ENCODE peak calls at places on chromosomes 16 and 17, in nine cellular contexts. V is CD4-positive, alpha-beta T cell; C is activated CD8-positive, alpha-beta T cell treated with anti-CD3 and anti-CD28 coated beads for 36 hours; I is HCT116; Z is body of pancreas; O is DND-41; U is heart right ventricle; E is omental fat pad; R is right lobe of liver. N is an unnamed sample.

GRCh38 chr17:8941980-8942617 is 23.4 kb downstream of the PIK3R5 start:
- ATAC-seq in U (no peak), E (no peak), R (peak), Z (no peak), O (peak), V (peak), I (no peak), C (peak), N (no peak)

GRCh38 chr17:61635913-61636432 is 45.0 kb upstream of the NACA2 start:
- ATAC-seq in R (peak), E (no peak), Z (no peak), O (peak), U (no peak), C (no peak), I (peak), V (no peak), N (no peak)

GRCh38 chr17:75237100-75238014 is 24.0 kb downstream of the GGA3 start:
- ATAC-seq in Z (no peak), O (no peak), R (no peak), C (no peak), U (peak), I (no peak), E (no peak), V (no peak), N (no peak)

GRCh38 chr16:67364610-67365256 is 28.6 kb downstream of the TPPP3 start:
- ATAC-seq in I (no peak), E (no peak), R (no peak), O (no peak), V (no peak), C (no peak), U (no peak), Z (no peak), N (no peak)

GRCh38 chr17:14119546-14119945 is 50.2 kb downstream of the COX10 start:
- ATAC-seq in R (no peak), U (no peak), O (no peak), E (no peak), C (peak), I (no peak), V (peak), Z (no peak), N (no peak)

GRCh38 chr17:37092041-37092440 is 143.3 kb downstream of the AATF start:
- ATAC-seq in E (no peak), C (no peak), V (no peak), R (no peak), Z (no peak), O (no peak), I (peak), U (no peak), N (no peak)

GRCh38 chr17:4436381-4436780 is 2.6 kb downstream of the SPNS3 start:
- ATAC-seq in V (no peak), U (no peak), E (no peak), R (no peak), I (no peak), O (peak), Z (no peak), C (no peak), N (no peak)

GRCh38 chr17:15490634-15491261 is 23.3 kb upstream of the CDRT4 start:
- ATAC-seq in Z (peak), O (no peak), V (no peak), R (peak), I (peak), U (peak), E (peak), C (peak), N (peak)

GRCh38 chr17:7967751-7968150 is 34.7 kb upstream of the GUCY2D start:
- ATAC-seq in Z (no peak), E (no peak), C (no peak), O (no peak), U (no peak), I (no peak), V (no peak), R (no peak), N (no peak)

GRCh38 chr17:82520041-82520910 is 744 bp downstream of the FOXK2 start:
- ATAC-seq in I (peak), E (peak), C (peak), U (no peak), O (peak), R (no peak), Z (no peak), V (peak), N (no peak)

GRCh38 chr16:86925067-86925791 is 346.9 kb downstream of the FOXL1 start:
- ATAC-seq in V (no peak), Z (no peak), U (no peak), R (no peak), I (no peak), O (no peak), C (no peak), E (no peak), N (no peak)

GRCh38 chr17:12567077-12568053 is 98.3 kb upstream of the MYOCD start:
- ATAC-seq in V (no peak), O (no peak), C (no peak), Z (no peak), U (no peak), E (no peak), R (no peak), I (no peak), N (no peak)

GRCh38 chr16:14502932-14503741 is 126.9 kb downstream of the PARN start:
- ATAC-seq in O (no peak), C (peak), I (no peak), U (no peak), R (no peak), Z (no peak), V (no peak), E (no peak), N (no peak)

GRCh38 chr16:13305019-13305755 is 403.8 kb downstream of the SHISA9 start:
- ATAC-seq in I (no peak), C (no peak), Z (no peak), V (no peak), O (no peak), E (no peak), R (no peak), U (no peak), N (no peak)

GRCh38 chr16:74160759-74161158 is 135.9 kb upstream of the PSMD7 start:
- ATAC-seq in V (no peak), O (no peak), U (no peak), E (no peak), R (no peak), Z (no peak), C (no peak), I (no peak), N (no peak)

GRCh38 chr16:88713568-88714419 is 7.5 kb downstream of the CTU2 start:
- ATAC-seq in O (peak), R (peak), Z (no peak), E (peak), U (no peak), V (no peak), I (peak), C (no peak), N (no peak)

GRCh38 chr17:79937981-79938695 is 97.5 kb downstream of the TBC1D16 start:
- ATAC-seq in E (no peak), V (no peak), Z (peak), O (no peak), I (no peak), U (no peak), R (no peak), C (no peak), N (no peak)

GRCh38 chr16:19338335-19338734 is 52.8 kb downstream of the CLEC19A start:
- ATAC-seq in E (no peak), R (no peak), C (no peak), I (peak), V (no peak), U (no peak), Z (no peak), O (no peak), N (no peak)

GRCh38 chr16:87178977-87179376 is 138.2 kb downstream of the C16orf95 start:
- ATAC-seq in Z (peak), U (peak), O (no peak), E (no peak), I (no peak), R (peak), V (no peak), C (no peak), N (peak)

GRCh38 chr17:78019367-78019975 is 61.0 kb downstream of the TNRC6C start:
- ATAC-seq in C (no peak), U (no peak), Z (no peak), V (no peak), R (peak), E (no peak), I (peak), O (no peak), N (no peak)

GRCh38 chr17:42167807-42168206 is 13.0 kb upstream of the RAB5C start:
- ATAC-seq in V (no peak), O (no peak), C (no peak), U (no peak), Z (no peak), R (no peak), I (no peak), E (no peak), N (no peak)

GRCh38 chr17:39011907-39012468 is 44.8 kb upstream of the FBXO47 start:
- ATAC-seq in V (no peak), R (peak), C (no peak), E (no peak), Z (peak), I (no peak), O (no peak), U (no peak), N (no peak)

GRCh38 chr16:51139568-51139967 is 11.5 kb downstream of the SALL1 start:
- ATAC-seq in I (no peak), O (no peak), V (no peak), U (no peak), E (no peak), C (no peak), R (no peak), Z (no peak), N (no peak)

GRCh38 chr16:31875112-31875803 is 1.7 kb downstream of the ZNF267 start:
- ATAC-seq in E (no peak), I (no peak), U (no peak), Z (no peak), V (no peak), C (no peak), O (no peak), R (no peak), N (no peak)

GRCh38 chr16:1146409-1146808 is 6.5 kb upstream of the CACNA1H start:
- ATAC-seq in E (no peak), R (no peak), O (peak), I (no peak), C (no peak), V (peak), U (no peak), Z (no peak), N (no peak)

GRCh38 chr17:56834380-56835258 is 668 bp downstream of the DGKE start:
- ATAC-seq in I (no peak), R (peak), O (no peak), U (peak), Z (peak), E (peak), V (peak), C (peak), N (peak)

GRCh38 chr17:47615766-47616424 is 33.8 kb upstream of the KPNB1 start:
- ATAC-seq in E (no peak), Z (peak), U (peak), O (peak), V (peak), I (peak), C (no peak), R (peak), N (peak)

GRCh38 chr17:28346746-28347246 is 10.5 kb downstream of the POLDIP2 start:
- ATAC-seq in C (no peak), I (peak), Z (peak), U (peak), E (no peak), V (no peak), O (no peak), R (peak), N (no peak)

GRCh38 chr17:79340771-79341528 is 266.3 kb downstream of the ENGASE start:
- ATAC-seq in O (no peak), E (no peak), I (no peak), U (no peak), Z (no peak), C (no peak), R (no peak), V (no peak), N (no peak)

GRCh38 chr16:50863673-50864144 is 121.8 kb downstream of the CYLD start:
- ATAC-seq in R (no peak), C (no peak), O (no peak), E (peak), U (no peak), Z (no peak), I (no peak), V (no peak), N (no peak)

GRCh38 chr16:87360862-87361610 is 22.5 kb downstream of the FBXO31 start:
- ATAC-seq in U (no peak), I (no peak), C (no peak), O (no peak), E (no peak), V (no peak), Z (no peak), R (no peak), N (no peak)

GRCh38 chr16:57536306-57537193 is at the start of gene CCDC102A:
- ATAC-seq in U (peak), E (peak), O (peak), Z (peak), R (peak), C (peak), V (peak), I (peak), N (peak)

GRCh38 chr17:34307110-34307509 is 12.1 kb upstream of the CCL8 start:
- ATAC-seq in I (no peak), R (no peak), V (no peak), O (no peak), C (no peak), E (no peak), Z (no peak), U (peak), N (peak)

GRCh38 chr16:1534021-1535020 is 855 bp downstream of the TMEM204 start:
- ATAC-seq in O (no peak), V (peak), I (no peak), R (no peak), E (no peak), C (peak), U (no peak), Z (no peak), N (no peak)

GRCh38 chr16:62638964-62639861 is 603.0 kb upstream of the CDH8 start:
- ATAC-seq in E (no peak), R (no peak), V (peak), U (no peak), Z (no peak), C (no peak), O (no peak), I (no peak), N (no peak)
- TF ChIP-seq CTCF in E (no peak), R (no peak), V (no peak), U (no peak), Z (no peak), C (no peak), O (no peak), I (no peak), N (no peak)

GRCh38 chr17:67221062-67221998 is 23.7 kb downstream of the HELZ start:
- ATAC-seq in O (peak), R (peak), Z (peak), C (peak), U (peak), V (peak), E (no peak), I (peak), N (no peak)
- TF ChIP-seq CTCF in O (peak), R (peak), Z (peak), C (peak), U (peak), V (peak), E (no peak), I (peak), N (peak)

DNA sequence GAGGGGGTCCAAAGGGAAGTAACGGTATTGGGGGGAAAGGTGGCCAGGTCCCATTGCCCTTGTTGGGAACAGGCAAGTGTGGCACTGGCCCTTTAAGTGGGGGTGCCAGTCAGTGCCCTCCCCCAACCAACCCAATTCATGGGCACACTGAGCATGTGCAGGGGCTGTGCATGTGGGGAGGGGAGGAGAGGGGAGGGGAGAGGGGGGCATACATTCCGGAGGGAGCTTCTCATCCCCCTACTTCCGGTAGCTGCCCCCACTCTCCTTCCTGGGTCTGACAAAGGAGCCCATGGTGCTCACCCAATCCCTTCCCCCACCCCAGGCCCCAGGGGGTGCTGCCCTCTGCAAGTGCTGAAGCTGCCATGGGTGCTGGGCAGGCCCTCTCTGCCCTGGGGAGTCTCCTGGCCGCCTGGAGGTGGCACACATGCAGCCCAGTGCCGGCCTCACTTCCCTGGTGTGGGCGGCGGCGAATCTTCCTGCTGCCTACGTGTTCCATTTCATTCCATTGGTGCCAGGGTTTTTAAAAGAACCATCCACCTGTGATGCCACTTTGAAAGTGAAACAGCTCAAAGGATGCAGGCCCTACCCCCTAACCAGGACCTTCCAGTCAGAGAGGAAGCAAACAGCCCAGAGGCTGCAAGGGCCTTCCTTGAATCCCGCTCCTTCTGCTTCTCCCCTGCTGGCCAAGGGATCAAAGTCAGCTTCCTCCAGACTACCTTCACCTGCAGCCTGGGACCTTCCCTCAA is 11.0 kb downstream of the HEXIM2 start:
- ATAC-seq in U (peak), C (peak), Z (peak), R (peak), V (peak), O (peak), I (peak), E (peak), N (peak)
- TF ChIP-seq CTCF in U (no peak), C (no peak), Z (no peak), R (no peak), V (peak), O (peak), I (no peak), E (no peak), N (peak)

DNA sequence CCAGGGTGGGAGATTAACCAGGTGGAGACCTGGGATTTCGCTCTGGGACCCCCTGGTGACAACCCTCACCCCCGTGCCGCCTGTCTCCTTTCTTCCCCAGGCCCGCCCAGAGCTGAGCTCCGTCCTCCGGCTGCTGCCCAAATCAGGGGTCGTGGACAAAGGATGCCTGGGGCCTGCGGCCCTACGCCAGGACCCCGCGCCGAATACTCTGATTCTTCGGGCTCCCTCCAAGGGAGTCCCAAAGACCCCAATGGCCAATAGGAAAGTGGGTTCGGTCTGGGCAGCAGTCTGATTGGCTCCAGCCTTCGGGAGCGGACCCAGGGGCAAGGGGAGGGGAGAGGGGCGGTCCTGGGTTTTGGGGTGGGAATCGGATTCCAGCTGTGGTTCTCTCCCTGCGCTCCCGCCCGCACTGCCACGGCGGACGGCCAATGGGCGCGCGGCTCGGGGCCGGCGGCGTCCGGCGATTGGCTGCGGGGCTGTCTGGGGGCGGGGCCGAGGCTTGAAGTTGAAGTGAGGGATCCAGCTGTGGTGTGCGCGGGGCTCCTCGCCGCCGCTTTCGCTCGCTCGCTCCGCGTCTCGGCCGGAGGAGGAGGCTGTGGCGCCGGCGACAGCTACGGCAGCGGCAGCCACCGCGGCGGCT is at the start of gene CACNA1G:
- ATAC-seq in O (peak), I (peak), Z (peak), U (peak), R (peak), C (peak), E (peak), V (peak), N (peak)
- TF ChIP-seq CTCF in O (no peak), I (no peak), Z (no peak), U (no peak), R (no peak), C (no peak), E (no peak), V (no peak), N (no peak)

N was measured in gastroesophageal sphincter.